ENCODE peak calls at places on chromosomes 6 and 20, in five cellular contexts. One of them, this sample, is unnamed.

GRCh38 chr20:12838261-12838866 is 170.4 kb upstream of the SPTLC3 start:
- DNase-seq in AG09309: no peak
- DNase-seq in RWPE1: no peak
- DNase-seq in uterus: no peak
- DNase-seq in body of pancreas: no peak
- DNase-seq in this sample: no peak

GRCh38 chr20:62808211-62808865 is 3.7 kb downstream of the OGFR start:
- DNase-seq in body of pancreas: peak
- DNase-seq in RWPE1: peak
- DNase-seq in AG09309: no peak
- DNase-seq in uterus: peak
- DNase-seq in this sample: peak

GRCh38 chr6:33417127-33417902 is 592 bp downstream of the CUTA start:
- DNase-seq in RWPE1: peak
- DNase-seq in body of pancreas: no peak
- DNase-seq in AG09309: peak
- DNase-seq in uterus: no peak
- DNase-seq in this sample: no peak

GRCh38 chr6:132084811-132085509 is 133.8 kb upstream of the CCN2 start:
- DNase-seq in body of pancreas: no peak
- DNase-seq in AG09309: peak
- DNase-seq in RWPE1: no peak
- DNase-seq in uterus: no peak
- DNase-seq in this sample: no peak

GRCh38 chr6:134173936-134174789 is 121.7 kb upstream of the SLC2A12 start:
- DNase-seq in RWPE1: peak
- DNase-seq in uterus: peak
- DNase-seq in body of pancreas: peak
- DNase-seq in AG09309: peak
- DNase-seq in this sample: peak

GRCh38 chr6:161038229-161039003 is 46.8 kb downstream of the MAP3K4 start:
- DNase-seq in body of pancreas: no peak
- DNase-seq in RWPE1: peak
- DNase-seq in AG09309: peak
- DNase-seq in uterus: peak
- DNase-seq in this sample: no peak

GRCh38 chr6:157928428-157928827 is 53.2 kb upstream of the SYNJ2 start:
- DNase-seq in body of pancreas: no peak
- DNase-seq in uterus: no peak
- DNase-seq in RWPE1: no peak
- DNase-seq in AG09309: no peak
- DNase-seq in this sample: no peak

GRCh38 chr20:57786304-57786942 is 76.6 kb upstream of the PMEPA1 start:
- DNase-seq in AG09309: no peak
- DNase-seq in RWPE1: no peak
- DNase-seq in uterus: no peak
- DNase-seq in body of pancreas: no peak
- DNase-seq in this sample: no peak

GRCh38 chr20:63978319-63979220 is 872 bp downstream of the SAMD10 start:
- DNase-seq in body of pancreas: peak
- DNase-seq in RWPE1: peak
- DNase-seq in uterus: peak
- DNase-seq in AG09309: no peak
- DNase-seq in this sample: peak

GRCh38 chr6:33049323-33049722 is 24.1 kb downstream of the HLA-DPA1 start:
- DNase-seq in AG09309: no peak
- DNase-seq in uterus: no peak
- DNase-seq in RWPE1: no peak
- DNase-seq in body of pancreas: no peak
- DNase-seq in this sample: no peak

GRCh38 chr6:135183532-135184440 is 2.7 kb downstream of the MYB start:
- DNase-seq in AG09309: no peak
- DNase-seq in uterus: peak
- DNase-seq in body of pancreas: peak
- DNase-seq in RWPE1: no peak
- DNase-seq in this sample: no peak

GRCh38 chr6:1952726-1953360 is 292.6 kb downstream of the GMDS start:
- DNase-seq in AG09309: peak
- DNase-seq in RWPE1: peak
- DNase-seq in body of pancreas: no peak
- DNase-seq in uterus: no peak
- DNase-seq in this sample: no peak

GRCh38 chr20:24305366-24305765 is 164.1 kb upstream of the SYNDIG1 start:
- DNase-seq in uterus: no peak
- DNase-seq in body of pancreas: no peak
- DNase-seq in RWPE1: no peak
- DNase-seq in AG09309: no peak
- DNase-seq in this sample: no peak

GRCh38 chr20:3166338-3166912 is 6.8 kb upstream of the FASTKD5 start:
- DNase-seq in RWPE1: no peak
- DNase-seq in body of pancreas: no peak
- DNase-seq in uterus: no peak
- DNase-seq in AG09309: no peak
- DNase-seq in this sample: no peak

DNA sequence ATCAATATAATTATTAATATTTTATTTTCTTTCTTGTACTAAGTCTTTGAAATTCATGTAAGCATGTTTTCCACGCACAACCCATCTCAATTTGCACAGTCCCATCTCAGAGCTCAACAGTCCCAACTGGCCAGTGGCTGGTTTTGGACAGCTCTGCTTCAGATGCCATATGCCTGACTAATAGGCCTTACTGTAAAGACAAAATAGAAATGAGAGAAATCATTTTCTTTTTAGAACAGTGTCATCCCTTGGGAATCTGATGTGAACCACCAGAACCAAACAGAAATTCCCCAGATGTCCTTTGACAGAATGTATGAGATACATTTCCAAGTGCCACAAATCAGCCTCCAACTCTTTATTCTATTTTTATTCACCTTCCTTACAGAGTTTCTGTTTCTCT is 338.9 kb downstream of the ESR1 start:
- DNase-seq in AG09309: peak
- DNase-seq in RWPE1: no peak
- DNase-seq in body of pancreas: no peak
- DNase-seq in uterus: no peak
- DNase-seq in this sample: no peak
- TF ChIP-seq CTCF in AG09309: no peak
- TF ChIP-seq CTCF in RWPE1: no peak
- TF ChIP-seq CTCF in body of pancreas: no peak
- TF ChIP-seq CTCF in uterus: no peak
- TF ChIP-seq CTCF in this sample: no peak

DNA sequence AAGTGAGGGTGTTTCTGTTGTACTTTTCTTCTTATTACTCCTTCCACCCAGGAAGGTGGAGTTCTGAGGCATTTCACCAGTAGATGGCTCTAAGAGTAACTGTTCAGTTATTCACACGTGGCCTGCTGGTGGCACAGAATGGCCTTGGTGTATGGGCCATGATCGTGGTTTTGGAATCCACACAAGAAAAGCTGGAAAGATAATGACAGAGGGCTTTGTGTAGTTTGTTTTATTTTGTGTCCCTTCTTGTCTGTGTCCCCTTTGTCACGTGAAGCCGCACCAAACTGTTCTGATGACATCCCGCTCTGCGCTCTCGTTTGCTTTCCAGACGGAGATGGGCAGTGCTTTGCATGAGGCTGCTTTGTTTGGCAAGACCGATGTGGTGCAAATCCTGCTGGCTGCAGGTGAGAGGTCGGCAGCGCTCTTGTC is 93.4 kb downstream of the ANKS1A start:
- DNase-seq in uterus: no peak
- DNase-seq in body of pancreas: no peak
- DNase-seq in RWPE1: no peak
- DNase-seq in AG09309: no peak
- DNase-seq in this sample: no peak
- TF ChIP-seq CTCF in uterus: no peak
- TF ChIP-seq CTCF in body of pancreas: peak
- TF ChIP-seq CTCF in RWPE1: no peak
- TF ChIP-seq CTCF in AG09309: peak
- TF ChIP-seq CTCF in this sample: peak

GRCh38 chr20:59955131-59955796 is 3.0 kb upstream of the CDH26 start:
- DNase-seq in AG09309: no peak
- DNase-seq in body of pancreas: no peak
- DNase-seq in uterus: no peak
- DNase-seq in RWPE1: peak
- DNase-seq in this sample: no peak
- TF ChIP-seq CTCF in AG09309: peak
- TF ChIP-seq CTCF in body of pancreas: peak
- TF ChIP-seq CTCF in uterus: no peak
- TF ChIP-seq CTCF in RWPE1: peak
- TF ChIP-seq CTCF in this sample: peak

GRCh38 chr6:80523531-80523970 is 417.1 kb downstream of the BCKDHB start:
- DNase-seq in uterus: peak
- DNase-seq in RWPE1: no peak
- DNase-seq in AG09309: no peak
- DNase-seq in body of pancreas: no peak
- DNase-seq in this sample: no peak

GRCh38 chr6:80531676-80532619 is 425.5 kb downstream of the BCKDHB start:
- DNase-seq in AG09309: no peak
- DNase-seq in RWPE1: no peak
- DNase-seq in uterus: no peak
- DNase-seq in body of pancreas: no peak
- DNase-seq in this sample: no peak

GRCh38 chr6:80530096-80530495 is 423.6 kb downstream of the BCKDHB start:
- DNase-seq in uterus: no peak
- DNase-seq in AG09309: no peak
- DNase-seq in body of pancreas: no peak
- DNase-seq in RWPE1: no peak
- DNase-seq in this sample: no peak

GRCh38 chr6:80527552-80528052 is 421.1 kb downstream of the BCKDHB start:
- DNase-seq in body of pancreas: no peak
- DNase-seq in RWPE1: peak
- DNase-seq in uterus: no peak
- DNase-seq in AG09309: no peak
- DNase-seq in this sample: no peak

GRCh38 chr6:80528115-80528514 is 421.6 kb downstream of the BCKDHB start:
- DNase-seq in RWPE1: no peak
- DNase-seq in AG09309: no peak
- DNase-seq in uterus: no peak
- DNase-seq in body of pancreas: no peak
- DNase-seq in this sample: no peak
- TF ChIP-seq CTCF in RWPE1: no peak
- TF ChIP-seq CTCF in AG09309: no peak
- TF ChIP-seq CTCF in uterus: no peak
- TF ChIP-seq CTCF in body of pancreas: no peak
- TF ChIP-seq CTCF in this sample: no peak

GRCh38 chr20:668638-669037 is 7.0 kb downstream of the SCRT2 start:
- DNase-seq in RWPE1: no peak
- DNase-seq in uterus: no peak
- DNase-seq in body of pancreas: no peak
- DNase-seq in AG09309: no peak
- DNase-seq in this sample: no peak

GRCh38 chr20:668050-668449 is 7.6 kb downstream of the SCRT2 start:
- DNase-seq in uterus: no peak
- DNase-seq in RWPE1: no peak
- DNase-seq in AG09309: no peak
- DNase-seq in body of pancreas: no peak
- DNase-seq in this sample: no peak

GRCh38 chr20:667351-668034 is 8.1 kb downstream of the SCRT2 start:
- DNase-seq in RWPE1: peak
- DNase-seq in AG09309: no peak
- DNase-seq in body of pancreas: peak
- DNase-seq in uterus: no peak
- DNase-seq in this sample: no peak

GRCh38 chr20:665276-665675 is 10.3 kb downstream of the SCRT2 start:
- DNase-seq in body of pancreas: no peak
- DNase-seq in RWPE1: no peak
- DNase-seq in AG09309: no peak
- DNase-seq in uterus: no peak
- DNase-seq in this sample: no peak

DNA sequence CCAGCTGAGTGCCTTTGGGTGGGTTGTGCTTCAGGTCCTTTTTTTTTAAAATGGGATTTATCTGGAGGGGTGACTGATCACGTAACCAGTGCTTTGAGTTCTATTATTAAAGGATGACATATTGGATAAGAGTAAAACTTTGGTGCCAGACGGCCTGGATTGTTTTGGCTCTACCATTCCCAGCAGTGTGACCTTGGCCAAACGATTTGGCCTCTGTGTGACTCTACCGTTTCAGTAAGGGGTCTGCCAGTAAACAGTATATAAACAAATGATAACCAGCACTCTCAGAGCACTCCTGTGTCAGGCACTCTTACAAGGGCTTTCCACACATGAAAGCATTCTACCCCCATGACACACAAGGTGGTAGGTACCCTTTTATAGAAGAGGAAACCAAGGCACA is 8.7 kb downstream of the SCRT2 start:
- DNase-seq in AG09309: no peak
- DNase-seq in RWPE1: no peak
- DNase-seq in uterus: no peak
- DNase-seq in body of pancreas: no peak
- DNase-seq in this sample: no peak
- TF ChIP-seq CTCF in AG09309: no peak
- TF ChIP-seq CTCF in RWPE1: no peak
- TF ChIP-seq CTCF in uterus: no peak
- TF ChIP-seq CTCF in body of pancreas: no peak
- TF ChIP-seq CTCF in this sample: no peak

DNA sequence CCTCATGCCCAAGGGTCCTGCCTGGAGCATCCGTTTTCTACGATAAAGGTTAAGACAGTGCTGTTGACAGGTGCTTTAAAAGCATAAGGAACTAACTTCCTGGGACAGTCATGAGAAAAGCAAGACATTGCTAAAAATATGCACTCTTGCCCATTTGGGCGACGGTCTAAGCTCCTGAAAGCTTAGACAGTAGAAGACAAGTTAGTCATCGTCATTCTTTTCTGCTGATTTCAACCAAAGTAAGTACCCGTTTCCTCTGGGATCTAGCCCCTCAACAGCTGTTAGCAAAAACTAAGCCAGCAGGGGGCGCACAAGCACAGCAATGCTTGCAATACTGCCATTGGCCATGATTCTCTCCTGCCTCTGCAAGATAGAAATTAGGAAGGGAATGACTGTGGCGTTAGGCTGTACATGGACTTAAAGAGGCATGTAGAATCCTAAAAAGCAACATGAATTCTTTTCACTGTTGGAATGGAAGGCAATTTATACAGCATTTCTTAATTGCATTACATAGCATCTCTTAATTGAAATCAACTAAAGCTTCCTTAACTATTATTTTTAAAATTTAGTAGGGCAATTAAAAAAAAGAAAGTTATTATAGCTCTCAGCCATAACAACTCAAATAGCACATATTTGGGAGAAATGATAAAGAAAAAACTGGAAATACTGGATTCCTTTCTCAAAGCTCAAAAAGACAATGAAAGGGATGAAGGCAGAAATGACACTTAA is 147.8 kb upstream of the RALGAPA2 start:
- DNase-seq in AG09309: peak
- DNase-seq in uterus: peak
- DNase-seq in body of pancreas: peak
- DNase-seq in RWPE1: peak
- DNase-seq in this sample: peak
- TF ChIP-seq CTCF in AG09309: peak
- TF ChIP-seq CTCF in uterus: peak
- TF ChIP-seq CTCF in body of pancreas: peak
- TF ChIP-seq CTCF in RWPE1: peak
- TF ChIP-seq CTCF in this sample: peak